ENCODE peak calls at places on chromosomes 5 and 9, in four cellular contexts. K is fibroblast of lung, Q is pancreas, H is fibroblast of mammary gland. G is an unnamed sample.

GRCh38 chr5:168528521-168529360 is at the start of gene FBLL1:
- DNase-seq in K (peak), Q (no peak), H (peak), G (peak)

GRCh38 chr5:66807743-66808142 is 211.6 kb downstream of the MAST4 start:
- DNase-seq in K (peak), H (peak), Q (no peak), G (peak)

GRCh38 chr9:124373851-124374250 is 41.4 kb downstream of the PSMB7 start:
- DNase-seq in H (no peak), K (no peak), Q (no peak), G (no peak)

GRCh38 chr9:123176230-123176629 is 92.2 kb downstream of the STRBP start:
- DNase-seq in Q (no peak), H (peak), K (peak), G (peak)

GRCh38 chr9:1362845-1363244 is 312.7 kb downstream of the DMRT2 start:
- DNase-seq in K (no peak), H (no peak), Q (no peak), G (no peak)

GRCh38 chr9:84711398-84711777 is 41.9 kb downstream of the NTRK2 start:
- DNase-seq in Q (no peak), H (no peak), K (no peak), G (no peak)

GRCh38 chr5:125696762-125697161 is 726.4 kb upstream of the GRAMD2B start:
- DNase-seq in H (peak), K (peak), Q (no peak), G (peak)

GRCh38 chr9:3528466-3528865 is 2.7 kb upstream of the RFX3 start:
- DNase-seq in H (no peak), Q (no peak), K (no peak), G (no peak)

GRCh38 chr9:124652203-124652992 is 118.7 kb downstream of the NR6A1 start:
- DNase-seq in K (peak), H (peak), Q (peak), G (peak)

GRCh38 chr9:124017064-124017928 is 5.7 kb downstream of the LHX2 start:
- DNase-seq in Q (no peak), H (no peak), K (no peak), G (no peak)

GRCh38 chr9:12846035-12846434 is 71.2 kb downstream of the LURAP1L start:
- DNase-seq in K (no peak), Q (no peak), H (peak), G (peak)

GRCh38 chr5:17000296-17000939 is 64.3 kb upstream of the MYO10 start:
- DNase-seq in Q (no peak), K (peak), H (peak), G (peak)

GRCh38 chr9:2271426-2271825 is 256.3 kb downstream of the SMARCA2 start:
- DNase-seq in K (peak), H (peak), Q (peak), G (no peak)

GRCh38 chr5:159163027-159163699 is 46.2 kb downstream of the RNF145 start:
- DNase-seq in Q (no peak), H (peak), K (no peak), G (peak)

GRCh38 chr5:125011014-125011413 is 264.6 kb upstream of the ZNF608 start:
- DNase-seq in H (no peak), Q (no peak), K (no peak), G (no peak)

GRCh38 chr9:120579139-120579749 is 723 bp downstream of the CDK5RAP2 start:
- DNase-seq in H (no peak), Q (no peak), K (no peak), G (no peak)

GRCh38 chr5:109529520-109529919 is 119.7 kb upstream of the PJA2 start:
- DNase-seq in K (peak), H (peak), Q (peak), G (peak)

GRCh38 chr5:78573318-78573717 is 75.3 kb downstream of the LHFPL2 start:
- DNase-seq in H (no peak), Q (no peak), K (no peak), G (no peak)

GRCh38 chr9:76894198-76894597 is 11.7 kb downstream of the PRUNE2 start:
- DNase-seq in H (no peak), K (no peak), Q (no peak), G (no peak)

GRCh38 chr9:91207481-91207888 is 154.2 kb downstream of the AUH start:
- DNase-seq in Q (no peak), K (peak), H (peak), G (peak)

GRCh38 chr9:105103776-105104175 is 140.7 kb upstream of the SLC44A1 start:
- DNase-seq in H (no peak), K (no peak), Q (no peak), G (peak)

GRCh38 chr5:175444060-175444904 is at the start of gene DRD1:
- DNase-seq in K (peak), H (peak), Q (peak), G (peak)

GRCh38 chr9:136941231-136942111 is 3.1 kb downstream of the FBXW5 start:
- DNase-seq in H (no peak), K (no peak), Q (peak), G (no peak)

GRCh38 chr9:134642385-134643181 is 980 bp downstream of the COL5A1 start:
- DNase-seq in H (peak), Q (peak), K (peak), G (peak)

GRCh38 chr5:73447234-73448071 is 1.1 kb downstream of the FOXD1 start:
- DNase-seq in K (peak), H (peak), Q (no peak), G (no peak)

GRCh38 chr9:4967521-4967920 is 17.6 kb upstream of the JAK2 start:
- DNase-seq in K (peak), Q (no peak), H (peak), G (peak)

GRCh38 chr5:142175461-142176142 is 67.0 kb downstream of the NDFIP1 start:
- DNase-seq in Q (no peak), H (no peak), K (no peak), G (no peak)

GRCh38 chr5:135445306-135445940 is 1.7 kb downstream of the DCANP1 start:
- DNase-seq in Q (peak), K (no peak), H (no peak), G (no peak)

GRCh38 chr9:94867842-94868312 is 141.4 kb downstream of the AOPEP start:
- DNase-seq in K (peak), Q (no peak), H (peak), G (peak)

GRCh38 chr9:80596576-80596975 is 1024.8 kb downstream of the TLE4 start:
- DNase-seq in H (no peak), K (no peak), Q (no peak), G (no peak)

GRCh38 chr9:4197548-4197947 is 102.3 kb downstream of the GLIS3 start:
- DNase-seq in H (peak), Q (no peak), K (no peak), G (no peak)

GRCh38 chr5:64330728-64331231 is 165.1 kb downstream of the RNF180 start:
- DNase-seq in Q (no peak), H (no peak), K (no peak), G (no peak)

GRCh38 chr9:2704504-2704903 is 12.8 kb upstream of the KCNV2 start:
- DNase-seq in K (no peak), Q (no peak), H (no peak), G (no peak)

GRCh38 chr9:95409650-95410426 is 92.3 kb upstream of the FANCC start:
- DNase-seq in H (peak), Q (no peak), K (peak), G (peak)

GRCh38 chr5:17080361-17080760 is 137.1 kb upstream of the BASP1 start:
- DNase-seq in K (no peak), H (no peak), Q (no peak), G (peak)

GRCh38 chr9:129697111-129697955 is 31.9 kb downstream of the PRRX2 start:
- DNase-seq in K (peak), H (peak), Q (peak), G (peak)

GRCh38 chr5:96113170-96113939 is 151.7 kb upstream of the ELL2 start:
- DNase-seq in K (no peak), Q (peak), H (peak), G (no peak)

GRCh38 chr5:101686541-101686940 is 609.5 kb downstream of the SLCO4C1 start:
- DNase-seq in H (no peak), K (no peak), Q (no peak), G (no peak)

GRCh38 chr5:170076707-170077106 is 29.0 kb upstream of the FOXI1 start:
- DNase-seq in Q (no peak), K (no peak), H (no peak), G (no peak)

GRCh38 chr5:140073296-140073695 is 30.2 kb upstream of the NRG2 start:
- DNase-seq in Q (no peak), K (peak), H (peak), G (peak)

GRCh38 chr5:140076788-140077187 is 33.7 kb upstream of the NRG2 start:
- DNase-seq in Q (no peak), K (no peak), H (no peak), G (no peak)

GRCh38 chr5:140076142-140076541 is 33.0 kb upstream of the NRG2 start:
- DNase-seq in H (no peak), K (no peak), Q (no peak), G (no peak)

GRCh38 chr5:140072812-140073211 is 29.7 kb upstream of the NRG2 start:
- DNase-seq in H (no peak), K (no peak), Q (no peak), G (no peak)

DNA sequence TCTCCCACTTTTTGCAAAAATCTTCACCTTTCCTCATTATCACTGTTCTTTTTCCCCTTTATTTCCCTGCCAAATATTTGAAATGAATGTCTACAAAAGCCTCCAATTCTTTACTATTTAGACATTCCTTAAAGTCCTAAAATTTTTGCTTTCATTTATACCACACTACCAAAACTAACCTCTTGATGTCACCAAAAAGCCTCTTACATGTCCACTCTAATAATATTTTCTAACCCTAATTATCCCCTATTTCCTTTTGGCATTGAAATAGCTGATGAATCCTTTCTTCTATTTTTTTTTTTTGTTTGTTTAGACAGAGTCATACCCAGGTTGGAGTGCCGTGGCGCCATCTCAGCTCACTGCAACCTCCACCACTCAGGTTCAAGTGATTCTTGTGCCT is 32.3 kb upstream of the NRG2 start:
- DNase-seq in K (peak), Q (no peak), H (peak), G (no peak)
- TF ChIP-seq CTCF in K (peak), Q (no peak), H (peak), G (no peak)

DNA sequence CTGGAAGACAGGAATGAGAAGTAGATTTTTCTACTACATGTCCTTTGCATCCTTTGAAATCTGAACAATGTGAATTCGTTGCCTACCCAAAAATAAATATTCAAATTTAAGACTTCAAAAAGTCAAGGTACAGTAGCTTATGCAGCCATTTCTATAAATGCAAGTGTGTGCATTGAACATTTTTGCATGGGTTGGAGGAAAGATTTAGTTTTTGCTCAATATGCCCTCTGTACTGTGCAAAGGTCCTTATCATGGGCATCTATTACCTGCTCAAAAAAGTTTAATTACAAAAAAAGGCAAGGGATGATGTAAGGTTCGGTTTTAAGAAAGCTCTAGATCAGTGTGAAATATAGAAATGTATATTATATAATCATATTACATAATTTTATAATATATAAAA is 22.6 kb downstream of the AKNA start:
- DNase-seq in K (no peak), Q (no peak), H (no peak), G (no peak)
- H3K4me3 ChIP-seq in K (no peak), Q (no peak), H (no peak), G (no peak)

DNA sequence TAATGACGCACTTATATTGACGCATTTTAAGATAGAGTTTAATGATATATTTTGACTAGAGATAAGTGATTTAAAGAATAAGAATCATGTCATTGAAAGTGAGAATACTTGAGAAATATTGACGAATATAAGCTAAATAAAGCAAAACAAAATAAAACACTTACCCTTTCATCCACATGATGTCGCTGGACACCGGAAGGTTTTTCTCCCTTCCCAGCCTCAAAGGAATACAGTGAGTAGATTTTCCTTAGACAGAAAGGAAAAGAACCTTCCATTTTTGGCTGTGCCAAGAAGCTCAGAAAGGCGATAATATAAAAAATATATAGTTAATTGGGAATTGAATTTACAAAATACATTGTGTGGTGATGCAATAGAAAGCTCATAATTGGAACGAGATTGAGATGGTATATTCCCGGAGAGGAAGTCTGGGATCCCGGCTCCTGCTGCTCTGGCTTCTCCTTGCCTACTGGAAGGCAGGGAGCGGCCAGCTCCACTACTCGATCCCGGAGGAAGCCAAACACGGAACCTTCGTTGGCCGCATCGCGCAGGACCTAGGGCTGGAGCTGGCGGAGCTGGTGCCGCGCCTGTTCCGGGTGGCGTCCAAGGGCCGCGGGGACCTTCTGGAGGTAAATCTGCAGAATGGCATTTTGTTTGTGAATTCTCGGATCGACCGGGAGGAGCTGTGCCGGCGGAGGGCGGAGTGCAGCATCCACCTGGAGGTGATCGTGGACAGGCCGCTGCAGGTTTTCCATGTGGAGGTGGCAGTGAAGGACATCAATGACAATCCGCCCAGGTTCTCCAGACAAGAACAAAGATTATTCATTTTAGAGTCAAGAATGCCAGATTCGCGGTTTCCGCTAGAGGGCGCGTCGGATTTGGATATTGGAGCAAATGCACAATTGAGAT is at the start of gene PCDHA5:
- DNase-seq in K (no peak), H (peak), Q (no peak), G (peak)
- TF ChIP-seq CTCF in K (peak), H (peak), Q (peak), G (peak)

GRCh38 chr5:138467711-138468132 is 2.4 kb downstream of the EGR1 start:
- DNase-seq in H (no peak), Q (peak), K (no peak), G (no peak)
- H3K4me3 ChIP-seq in H (peak), Q (no peak), K (peak), G (peak)

GRCh38 chr9:78542491-78543175 is 245.7 kb downstream of the PSAT1 start:
- DNase-seq in Q (no peak), K (no peak), H (no peak), G (no peak)
- TF ChIP-seq CTCF in Q (no peak), K (no peak), H (no peak), G (no peak)

GRCh38 chr9:20363233-20363632 is 259.1 kb downstream of the MLLT3 start:
- DNase-seq in K (no peak), Q (no peak), H (no peak), G (no peak)
- H3K4me3 ChIP-seq in K (no peak), Q (no peak), H (no peak), G (no peak)

GRCh38 chr5:83385812-83386211 is 85.7 kb upstream of the VCAN start:
- DNase-seq in Q (no peak), K (no peak), H (no peak), G (no peak)
- TF ChIP-seq CTCF in Q (no peak), K (no peak), H (no peak), G (no peak)

GRCh38 chr9:69817202-69817601 is 3.4 kb upstream of the CFAP95 start:
- DNase-seq in K (no peak), H (no peak), Q (no peak), G (peak)

GRCh38 chr9:69824497-69825252 is 4.1 kb downstream of the CFAP95 start:
- DNase-seq in K (no peak), Q (no peak), H (no peak), G (no peak)

GRCh38 chr9:69818946-69819345 is 1.7 kb upstream of the CFAP95 start:
- DNase-seq in K (peak), Q (no peak), H (no peak), G (peak)

GRCh38 chr9:69822091-69822750 is 1.6 kb downstream of the CFAP95 start:
- DNase-seq in Q (no peak), H (peak), K (peak), G (peak)

GRCh38 chr9:69820955-69821788 is 555 bp downstream of the CFAP95 start:
- DNase-seq in K (no peak), Q (no peak), H (no peak), G (no peak)
- H3K4me3 ChIP-seq in K (no peak), Q (no peak), H (peak), G (no peak)

G was measured in foreskin fibroblast.